ENCODE peak calls at places on chromosomes 3 and 15, in six cellular contexts. One of them, this sample, is unnamed.

GRCh38 chr15:45114076-45114750 is at the start of the genes DUOX2 and DUOXA2:
- DNase-seq in islet precursor cell: no peak
- DNase-seq in fibroblast of the conjunctiva: no peak
- DNase-seq in ureter: no peak
- DNase-seq in uterus: no peak
- DNase-seq in RWPE1: no peak
- DNase-seq in this sample: no peak

GRCh38 chr3:111539351-111540331 is 2.4 kb upstream of the CD96 start:
- DNase-seq in islet precursor cell: peak; percentile 81
- DNase-seq in ureter: peak; percentile 50
- DNase-seq in RWPE1: peak; percentile 72
- DNase-seq in fibroblast of the conjunctiva: peak; percentile 26
- DNase-seq in uterus: no peak
- DNase-seq in this sample: peak; percentile 79

GRCh38 chr15:67188551-67189218 is 65.8 kb downstream of the AAGAB start:
- DNase-seq in RWPE1: no peak
- DNase-seq in fibroblast of the conjunctiva: peak; percentile 93
- DNase-seq in ureter: no peak
- DNase-seq in uterus: peak; percentile 89
- DNase-seq in islet precursor cell: no peak
- DNase-seq in this sample: peak; percentile 71

GRCh38 chr3:80688814-80689213 is 921.0 kb upstream of the ROBO1 start:
- DNase-seq in ureter: no peak
- DNase-seq in islet precursor cell: no peak
- DNase-seq in RWPE1: no peak
- DNase-seq in uterus: no peak
- DNase-seq in fibroblast of the conjunctiva: peak; percentile 35
- DNase-seq in this sample: no peak

GRCh38 chr3:21778715-21779114 is 27.7 kb upstream of the ZNF385D start:
- DNase-seq in fibroblast of the conjunctiva: no peak
- DNase-seq in islet precursor cell: no peak
- DNase-seq in uterus: no peak
- DNase-seq in RWPE1: no peak
- DNase-seq in ureter: no peak
- DNase-seq in this sample: no peak

GRCh38 chr15:97425596-97425995 is 534.9 kb upstream of the ARRDC4 start:
- DNase-seq in ureter: no peak
- DNase-seq in uterus: no peak
- DNase-seq in fibroblast of the conjunctiva: no peak
- DNase-seq in islet precursor cell: no peak
- DNase-seq in RWPE1: no peak
- DNase-seq in this sample: no peak

GRCh38 chr3:22115581-22115980 is 364.6 kb upstream of the ZNF385D start:
- DNase-seq in islet precursor cell: no peak
- DNase-seq in uterus: no peak
- DNase-seq in fibroblast of the conjunctiva: no peak
- DNase-seq in ureter: no peak
- DNase-seq in RWPE1: no peak
- DNase-seq in this sample: no peak

GRCh38 chr15:68372291-68372811 is 59.6 kb downstream of the ITGA11 start:
- DNase-seq in RWPE1: peak; percentile 41
- DNase-seq in islet precursor cell: peak; percentile 66
- DNase-seq in uterus: peak; percentile 16
- DNase-seq in fibroblast of the conjunctiva: no peak
- DNase-seq in ureter: no peak
- DNase-seq in this sample: no peak

GRCh38 chr15:31396881-31397560 is 70.4 kb downstream of the KLF13 start:
- DNase-seq in uterus: peak; percentile 91
- DNase-seq in RWPE1: peak; percentile 91
- DNase-seq in ureter: peak; percentile 91
- DNase-seq in islet precursor cell: peak; percentile 99
- DNase-seq in fibroblast of the conjunctiva: peak; percentile 49
- DNase-seq in this sample: peak; percentile 91

GRCh38 chr15:90389513-90389912 is 1.5 kb downstream of the IQGAP1 start:
- DNase-seq in RWPE1: no peak
- DNase-seq in uterus: no peak
- DNase-seq in fibroblast of the conjunctiva: no peak
- DNase-seq in ureter: no peak
- DNase-seq in islet precursor cell: no peak
- DNase-seq in this sample: no peak

GRCh38 chr3:5095879-5096278 is 26.2 kb upstream of the ARL8B start:
- DNase-seq in uterus: peak; percentile 25
- DNase-seq in islet precursor cell: peak; percentile 75
- DNase-seq in RWPE1: no peak
- DNase-seq in ureter: no peak
- DNase-seq in fibroblast of the conjunctiva: no peak
- DNase-seq in this sample: peak; percentile 46

GRCh38 chr3:182413061-182413460 is 380.2 kb upstream of the ATP11B start:
- DNase-seq in islet precursor cell: no peak
- DNase-seq in fibroblast of the conjunctiva: no peak
- DNase-seq in uterus: no peak
- DNase-seq in RWPE1: no peak
- DNase-seq in ureter: no peak
- DNase-seq in this sample: no peak

GRCh38 chr15:31488437-31489204 is 162.0 kb downstream of the KLF13 start:
- DNase-seq in uterus: peak; percentile 67
- DNase-seq in fibroblast of the conjunctiva: peak; percentile 86
- DNase-seq in RWPE1: peak; percentile 93
- DNase-seq in islet precursor cell: peak; percentile 71
- DNase-seq in ureter: peak; percentile 70
- DNase-seq in this sample: peak; percentile 94

GRCh38 chr15:83698294-83698693 is 44.4 kb downstream of the ADAMTSL3 start:
- DNase-seq in ureter: peak; percentile 57
- DNase-seq in fibroblast of the conjunctiva: peak; percentile 4
- DNase-seq in RWPE1: peak; percentile 59
- DNase-seq in islet precursor cell: peak; percentile 63
- DNase-seq in uterus: peak; percentile 70
- DNase-seq in this sample: peak; percentile 33

GRCh38 chr15:43285609-43286037 is 18.9 kb upstream of the TGM5 start:
- DNase-seq in RWPE1: peak; percentile 82
- DNase-seq in fibroblast of the conjunctiva: peak; percentile 39
- DNase-seq in islet precursor cell: peak; percentile 64
- DNase-seq in ureter: peak; percentile 57
- DNase-seq in uterus: peak; percentile 57
- DNase-seq in this sample: peak; percentile 77

GRCh38 chr15:90855139-90855538 is 13.2 kb upstream of the FURIN start:
- DNase-seq in fibroblast of the conjunctiva: no peak
- DNase-seq in islet precursor cell: no peak
- DNase-seq in uterus: no peak
- DNase-seq in RWPE1: no peak
- DNase-seq in ureter: no peak
- DNase-seq in this sample: no peak

GRCh38 chr3:129560269-129560787 is 17.4 kb downstream of the H1-8 start:
- DNase-seq in RWPE1: no peak
- DNase-seq in uterus: peak; percentile 68
- DNase-seq in ureter: peak; percentile 70
- DNase-seq in islet precursor cell: no peak
- DNase-seq in fibroblast of the conjunctiva: peak; percentile 71
- DNase-seq in this sample: peak; percentile 59

GRCh38 chr3:110814170-110815007 is 257.2 kb upstream of the NECTIN3 start:
- DNase-seq in islet precursor cell: peak; percentile 75
- DNase-seq in fibroblast of the conjunctiva: peak; percentile 9
- DNase-seq in RWPE1: peak; percentile 4
- DNase-seq in ureter: no peak
- DNase-seq in uterus: no peak
- DNase-seq in this sample: peak; percentile 40

GRCh38 chr3:196757876-196758739 is 18.5 kb downstream of the PAK2 start:
- DNase-seq in ureter: no peak
- DNase-seq in fibroblast of the conjunctiva: peak; percentile 55
- DNase-seq in uterus: no peak
- DNase-seq in RWPE1: no peak
- DNase-seq in islet precursor cell: no peak
- DNase-seq in this sample: peak; percentile 25

GRCh38 chr3:127781411-127782001 is 40.8 kb downstream of the MGLL start:
- DNase-seq in ureter: no peak
- DNase-seq in islet precursor cell: peak; percentile 68
- DNase-seq in fibroblast of the conjunctiva: peak; percentile 68
- DNase-seq in RWPE1: no peak
- DNase-seq in uterus: no peak
- DNase-seq in this sample: peak; percentile 70

GRCh38 chr3:71942432-71942831 is 157.5 kb upstream of the PROK2 start:
- DNase-seq in uterus: no peak
- DNase-seq in RWPE1: no peak
- DNase-seq in ureter: no peak
- DNase-seq in fibroblast of the conjunctiva: no peak
- DNase-seq in islet precursor cell: no peak
- DNase-seq in this sample: no peak

GRCh38 chr15:73052679-73053397 is 575 bp downstream of the NEO1 start:
- DNase-seq in islet precursor cell: peak; percentile 74
- DNase-seq in ureter: peak; percentile 55
- DNase-seq in uterus: peak; percentile 56
- DNase-seq in fibroblast of the conjunctiva: no peak
- DNase-seq in RWPE1: peak; percentile 55
- DNase-seq in this sample: peak; percentile 37

GRCh38 chr3:52851348-52851747 is 16.5 kb upstream of the MUSTN1 start:
- DNase-seq in ureter: no peak
- DNase-seq in fibroblast of the conjunctiva: peak; percentile 55
- DNase-seq in islet precursor cell: peak; percentile 93
- DNase-seq in RWPE1: peak; percentile 34
- DNase-seq in uterus: no peak
- DNase-seq in this sample: peak; percentile 64

GRCh38 chr15:67593561-67593960 is 51.1 kb downstream of the MAP2K5 start:
- DNase-seq in fibroblast of the conjunctiva: no peak
- DNase-seq in islet precursor cell: no peak
- DNase-seq in RWPE1: no peak
- DNase-seq in ureter: no peak
- DNase-seq in uterus: no peak
- DNase-seq in this sample: no peak